ENCODE peak calls at places on chromosomes 12 and 14, in five cellular contexts. One of them, this sample, is unnamed.

GRCh38 chr14:97369901-97370300 is 572.7 kb downstream of the VRK1 start:
- DNase-seq in SJSA1: no peak
- DNase-seq in BJ: no peak
- DNase-seq in heart right ventricle: no peak
- DNase-seq in SK-N-MC: no peak
- DNase-seq in this sample: peak; percentile 40

GRCh38 chr12:117045175-117045997 is 53.8 kb downstream of the TESC start:
- DNase-seq in heart right ventricle: no peak
- DNase-seq in BJ: no peak
- DNase-seq in SJSA1: no peak
- DNase-seq in SK-N-MC: no peak
- DNase-seq in this sample: no peak

GRCh38 chr14:64695071-64695470 is 9.2 kb upstream of the PLEKHG3 start:
- DNase-seq in SJSA1: no peak
- DNase-seq in heart right ventricle: no peak
- DNase-seq in BJ: no peak
- DNase-seq in SK-N-MC: no peak
- DNase-seq in this sample: no peak

GRCh38 chr14:34190746-34191145 is 239.9 kb upstream of the EGLN3 start:
- DNase-seq in BJ: no peak
- DNase-seq in SJSA1: no peak
- DNase-seq in SK-N-MC: no peak
- DNase-seq in heart right ventricle: no peak
- DNase-seq in this sample: no peak

GRCh38 chr12:111404362-111405148 is 1.2 kb upstream of the SH2B3 start:
- DNase-seq in SK-N-MC: no peak
- DNase-seq in BJ: no peak
- DNase-seq in SJSA1: no peak
- DNase-seq in heart right ventricle: no peak
- DNase-seq in this sample: no peak

GRCh38 chr12:1660304-1661187 is 30.3 kb upstream of the ADIPOR2 start:
- DNase-seq in SK-N-MC: no peak
- DNase-seq in heart right ventricle: peak; percentile 28
- DNase-seq in SJSA1: no peak
- DNase-seq in BJ: no peak
- DNase-seq in this sample: no peak

GRCh38 chr14:70776197-70776596 is 33.1 kb downstream of the MAP3K9 start:
- DNase-seq in SK-N-MC: no peak
- DNase-seq in BJ: no peak
- DNase-seq in heart right ventricle: no peak
- DNase-seq in SJSA1: no peak
- DNase-seq in this sample: no peak

GRCh38 chr14:63394432-63394831 is 75.7 kb upstream of the GPHB5 start:
- DNase-seq in SK-N-MC: no peak
- DNase-seq in BJ: no peak
- DNase-seq in heart right ventricle: no peak
- DNase-seq in SJSA1: no peak
- DNase-seq in this sample: no peak

GRCh38 chr12:40058721-40059190 is 47.1 kb downstream of the SLC2A13 start:
- DNase-seq in BJ: no peak
- DNase-seq in SK-N-MC: no peak
- DNase-seq in SJSA1: no peak
- DNase-seq in heart right ventricle: no peak
- DNase-seq in this sample: peak; percentile 19

GRCh38 chr12:129571901-129572494 is 331.8 kb downstream of the TMEM132D start:
- DNase-seq in BJ: no peak
- DNase-seq in SJSA1: no peak
- DNase-seq in SK-N-MC: no peak
- DNase-seq in heart right ventricle: no peak
- DNase-seq in this sample: no peak

GRCh38 chr12:4133636-4134433 is 139.7 kb upstream of the CCND2 start:
- DNase-seq in heart right ventricle: no peak
- DNase-seq in SK-N-MC: no peak
- DNase-seq in BJ: no peak
- DNase-seq in SJSA1: no peak
- DNase-seq in this sample: no peak

GRCh38 chr14:69921052-69921451 is 41.8 kb downstream of the SMOC1 start:
- DNase-seq in BJ: no peak
- DNase-seq in SJSA1: no peak
- DNase-seq in SK-N-MC: no peak
- DNase-seq in heart right ventricle: no peak
- DNase-seq in this sample: peak; percentile 54

GRCh38 chr12:5467941-5468340 is 36.0 kb downstream of the NTF3 start:
- DNase-seq in heart right ventricle: no peak
- DNase-seq in SJSA1: no peak
- DNase-seq in SK-N-MC: no peak
- DNase-seq in BJ: no peak
- DNase-seq in this sample: no peak

GRCh38 chr12:5466521-5466960 is 34.6 kb downstream of the NTF3 start:
- DNase-seq in SJSA1: no peak
- DNase-seq in SK-N-MC: no peak
- DNase-seq in BJ: no peak
- DNase-seq in heart right ventricle: no peak
- DNase-seq in this sample: no peak

GRCh38 chr12:5473076-5473475 is 41.2 kb downstream of the NTF3 start:
- DNase-seq in BJ: no peak
- DNase-seq in heart right ventricle: no peak
- DNase-seq in SK-N-MC: no peak
- DNase-seq in SJSA1: no peak
- DNase-seq in this sample: no peak

GRCh38 chr12:5470221-5470620 is 38.3 kb downstream of the NTF3 start:
- DNase-seq in SJSA1: no peak
- DNase-seq in BJ: no peak
- DNase-seq in SK-N-MC: no peak
- DNase-seq in heart right ventricle: no peak
- DNase-seq in this sample: no peak
- H3K4me3 ChIP-seq in SJSA1: no peak overlapping the region
- H3K4me3 ChIP-seq in BJ: no peak overlapping the region
- H3K4me3 ChIP-seq in SK-N-MC: no peak overlapping the region
- H3K4me3 ChIP-seq in heart right ventricle: no peak overlapping the region
- H3K4me3 ChIP-seq in this sample: no peak overlapping the region

DNA sequence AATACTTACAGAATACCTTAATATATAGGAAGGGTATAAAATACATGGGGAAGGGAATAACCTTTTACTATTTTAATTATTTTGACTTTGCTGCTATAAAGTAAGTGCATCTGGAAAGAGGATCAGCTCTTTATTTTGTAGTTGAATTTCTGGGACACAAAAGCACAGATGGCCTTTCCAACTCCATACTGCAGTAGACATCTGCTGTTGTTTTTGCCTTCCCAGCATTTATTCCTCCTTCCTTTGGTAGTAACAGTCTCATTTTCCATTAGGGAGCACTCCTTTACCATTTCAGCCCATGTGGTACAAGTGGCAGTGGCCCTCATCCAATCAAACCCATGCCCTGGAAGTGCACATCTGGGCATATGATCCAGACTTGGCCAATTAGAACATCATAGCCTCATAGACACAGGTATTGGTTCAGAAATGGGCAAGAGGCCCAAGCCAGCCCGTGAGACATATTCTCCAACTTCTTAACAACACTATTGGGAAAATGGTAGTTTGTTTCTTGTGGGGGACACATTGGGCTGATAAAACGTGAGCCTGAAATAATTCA is 64.8 kb upstream of the YARS2 start:
- DNase-seq in heart right ventricle: no peak
- DNase-seq in BJ: no peak
- DNase-seq in SK-N-MC: no peak
- DNase-seq in SJSA1: no peak
- DNase-seq in this sample: no peak
- H3K36me3 ChIP-seq in heart right ventricle: no peaks in the 10 kb centered on the region
- H3K36me3 ChIP-seq in BJ: no peaks in the 10 kb centered on the region
- H3K36me3 ChIP-seq in SK-N-MC: peaks cover 54% of the 10 kb centered on the region
- H3K36me3 ChIP-seq in SJSA1: peaks cover 32% of the 10 kb centered on the region
- H3K36me3 ChIP-seq in this sample: no peaks in the 10 kb centered on the region

GRCh38 chr14:37197421-37198272 is at the start of gene MIPOL1:
- DNase-seq in BJ: peak; percentile 60
- DNase-seq in SJSA1: peak; percentile 75
- DNase-seq in heart right ventricle: peak; percentile 88
- DNase-seq in SK-N-MC: peak; percentile 18
- DNase-seq in this sample: peak; percentile 82

GRCh38 chr14:37201724-37202123 is 4.0 kb downstream of the MIPOL1 start:
- DNase-seq in SJSA1: no peak
- DNase-seq in heart right ventricle: no peak
- DNase-seq in BJ: no peak
- DNase-seq in SK-N-MC: no peak
- DNase-seq in this sample: no peak

GRCh38 chr14:37202265-37202664 is 4.5 kb downstream of the MIPOL1 start:
- DNase-seq in heart right ventricle: no peak
- DNase-seq in SJSA1: no peak
- DNase-seq in BJ: no peak
- DNase-seq in SK-N-MC: no peak
- DNase-seq in this sample: no peak

GRCh38 chr14:37198273-37198598 is 499 bp downstream of the MIPOL1 start:
- DNase-seq in BJ: no peak
- DNase-seq in SJSA1: no peak
- DNase-seq in SK-N-MC: no peak
- DNase-seq in heart right ventricle: no peak
- DNase-seq in this sample: no peak

GRCh38 chr14:37198907-37199306 is 1.2 kb downstream of the MIPOL1 start:
- DNase-seq in BJ: no peak
- DNase-seq in heart right ventricle: no peak
- DNase-seq in SJSA1: no peak
- DNase-seq in SK-N-MC: no peak
- DNase-seq in this sample: no peak
- H3K4me3 ChIP-seq in BJ: no peak overlapping the region
- H3K4me3 ChIP-seq in heart right ventricle: no peak overlapping the region
- H3K4me3 ChIP-seq in SJSA1: no peak overlapping the region
- H3K4me3 ChIP-seq in SK-N-MC: peak overlapping the region; percentile 99
- H3K4me3 ChIP-seq in this sample: peak overlapping the region; percentile 67

GRCh38 chr12:104331376-104331775 is 27.8 kb downstream of the EID3 start:
- DNase-seq in heart right ventricle: no peak
- DNase-seq in BJ: no peak
- DNase-seq in SJSA1: no peak
- DNase-seq in SK-N-MC: no peak
- DNase-seq in this sample: no peak
- H3K36me3 ChIP-seq in heart right ventricle: no peaks in the 10 kb centered on the region
- H3K36me3 ChIP-seq in BJ: peaks cover 17% of the 10 kb centered on the region
- H3K36me3 ChIP-seq in SJSA1: peaks cover 94% of the 10 kb centered on the region
- H3K36me3 ChIP-seq in SK-N-MC: peaks cover 83% of the 10 kb centered on the region
- H3K36me3 ChIP-seq in this sample: peaks cover 92% of the 10 kb centered on the region

GRCh38 chr14:37196604-37197420 is 925 bp upstream of the MIPOL1 start:
- DNase-seq in heart right ventricle: no peak
- DNase-seq in SJSA1: no peak
- DNase-seq in SK-N-MC: no peak
- DNase-seq in BJ: no peak
- DNase-seq in this sample: no peak
- H3K4me3 ChIP-seq in heart right ventricle: peak overlapping the region; percentile 73
- H3K4me3 ChIP-seq in SJSA1: peak overlapping the region; percentile 65
- H3K4me3 ChIP-seq in SK-N-MC: peak overlapping the region; percentile 99
- H3K4me3 ChIP-seq in BJ: peak overlapping the region; percentile 55
- H3K4me3 ChIP-seq in this sample: peak overlapping the region; percentile 67

DNA sequence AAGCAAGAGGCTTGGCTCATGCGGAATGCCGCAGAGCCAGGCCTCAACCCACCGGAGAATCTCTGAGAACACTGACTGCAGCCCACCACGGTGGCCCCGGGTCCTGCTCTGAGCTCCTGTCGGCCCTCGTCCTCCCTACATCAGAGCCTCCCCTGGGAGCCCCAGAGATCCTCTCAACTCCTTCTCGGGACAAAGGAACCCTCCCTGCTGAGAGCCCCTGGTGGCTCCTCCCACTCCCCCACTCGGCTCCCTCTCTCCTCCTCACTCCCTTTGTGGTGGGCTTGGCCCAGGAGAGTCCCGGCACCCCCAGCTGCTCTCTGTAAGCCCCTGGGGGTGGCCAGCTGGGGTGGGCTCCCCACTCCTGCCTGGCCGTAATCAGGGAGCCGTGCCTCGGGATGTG is 11.1 kb upstream of the INF2 start:
- DNase-seq in heart right ventricle: no peak
- DNase-seq in SK-N-MC: peak; percentile 32
- DNase-seq in BJ: no peak
- DNase-seq in SJSA1: peak; percentile 67
- DNase-seq in this sample: no peak
- H3K36me3 ChIP-seq in heart right ventricle: no peaks in the 10 kb centered on the region
- H3K36me3 ChIP-seq in SK-N-MC: no peaks in the 10 kb centered on the region
- H3K36me3 ChIP-seq in BJ: no peaks in the 10 kb centered on the region
- H3K36me3 ChIP-seq in SJSA1: no peaks in the 10 kb centered on the region
- H3K36me3 ChIP-seq in this sample: no peaks in the 10 kb centered on the region